ENCODE peak calls at places on chromosomes 4 and X, in six cellular contexts. O is stimulated activated CD8-positive, alpha-beta memory T cell treated with anti-CD3 and anti-CD28 coated beads, Interleukin-15, amount 100 ng/mL, for 48 hours; R is GM13976; S is NCI-H345; K is tibial artery; A is astrocyte of the spinal cord. U is an unnamed sample.

GRCh38 chr4:98423019-98423418 is 161.8 kb downstream of the RAP1GDS1 start:
- DNase-seq in O (no peak), R (no peak), S (no peak), K (no peak), A (no peak), U (no peak)

GRCh38 chr4:153611679-153612078 is 72.4 kb upstream of the TLR2 start:
- DNase-seq in O (no peak), R (no peak), S (no peak), K (no peak), A (peak; percentile 28), U (peak; percentile 38)

GRCh38 chrX:110003167-110004156 is 548 bp downstream of the TMEM164 start:
- DNase-seq in O (no peak), R (peak; percentile 15), S (no peak), K (no peak), A (no peak), U (peak; percentile 3)

GRCh38 chrX:1537031-1537715 is at the start of gene P2RY8:
- DNase-seq in O (peak; percentile 78), R (peak; percentile 71), S (peak; percentile 51), K (peak; percentile 76), A (no peak), U (peak; percentile 64)

GRCh38 chr4:169620846-169621228 is 459 bp downstream of the CLCN3 start:
- DNase-seq in O (no peak), R (no peak), S (peak; percentile 21), K (no peak), A (peak; percentile 34), U (peak; percentile 59)

GRCh38 chr4:45944000-45944399 is 179.9 kb downstream of the GABRG1 start:
- DNase-seq in O (no peak), R (no peak), S (no peak), K (no peak), A (no peak), U (no peak)

GRCh38 chrX:34866636-34867035 is 76.0 kb upstream of the FAM47B start:
- DNase-seq in O (no peak), R (no peak), S (no peak), K (no peak), A (no peak), U (no peak)

GRCh38 chrX:108224727-108225455 is 133.3 kb downstream of the ATG4A start:
- DNase-seq in O (no peak), R (peak; percentile 24), S (peak; percentile 83), K (no peak), A (peak; percentile 46), U (peak; percentile 58)

GRCh38 chrX:47645530-47645929 is 4.8 kb downstream of the ELK1 start:
- DNase-seq in O (no peak), R (no peak), S (no peak), K (no peak), A (no peak), U (no peak)

GRCh38 chrX:66638591-66639500 is at the start of gene EDA2R:
- DNase-seq in O (peak; percentile 3), R (peak; percentile 67), S (no peak), K (peak; percentile 64), A (peak; percentile 89), U (peak; percentile 16)

GRCh38 chrX:83185010-83185409 is 323.1 kb upstream of the POU3F4 start:
- DNase-seq in O (no peak), R (no peak), S (no peak), K (no peak), A (no peak), U (no peak)

U was measured in dermis blood vessel endothelial cell.